ENCODE peak calls at places on chromosomes 11 and 22, in four cellular contexts. F is mammary epithelial cell, K is tibial nerve, X is IMR-90. C is an unnamed sample.

GRCh38 chr11:33500865-33501479 is 199.7 kb downstream of the C11orf91 start:
- DNase-seq in X (peak; percentile 65), F (peak; percentile 31), K (no peak), C (no peak)

GRCh38 chr11:115501895-115502589 is 2.2 kb downstream of the CADM1 start:
- DNase-seq in X (peak; percentile 21), K (no peak), F (peak; percentile 18), C (no peak)

GRCh38 chr11:9717040-9717357 is 53.1 kb downstream of the SWAP70 start:
- DNase-seq in F (no peak), K (no peak), X (no peak), C (no peak)

GRCh38 chr11:34758262-34758661 is 137.4 kb downstream of the EHF start:
- DNase-seq in X (peak; percentile 6), K (no peak), F (no peak), C (no peak)

GRCh38 chr11:18046116-18046777 is at the start of gene TPH1:
- DNase-seq in K (no peak), X (peak; percentile 36), F (peak; percentile 76), C (peak; percentile 39)

GRCh38 chr11:13278620-13279486 is 1.3 kb downstream of the BMAL1 start:
- DNase-seq in K (no peak), F (no peak), X (no peak), C (no peak)

GRCh38 chr22:24594569-24595120 is 1.8 kb upstream of the LRRC75B start:
- DNase-seq in F (no peak), K (no peak), X (no peak), C (no peak)

GRCh38 chr22:45344339-45344738 is 34.6 kb downstream of the FAM118A start:
- DNase-seq in F (no peak), K (no peak), X (no peak), C (no peak)

GRCh38 chr11:44327730-44328691 is 18.1 kb upstream of the ALX4 start:
- DNase-seq in K (no peak), X (no peak), F (no peak), C (no peak)
- TF ChIP-seq CTCF in K (no peak), X (peak; percentile 16), F (no peak), C (no peak)

GRCh38 chr11:2303627-2304155 is 1.9 kb downstream of the TSPAN32 start:
- DNase-seq in X (no peak), F (no peak), K (no peak), C (no peak)
- H3K4me1 ChIP-seq in X (peaks cover 11% of the 10 kb centered on the region), F (no peaks in the 10 kb centered on the region), K (peaks cover 41% of the 10 kb centered on the region), C (peaks cover 11% of the 10 kb centered on the region)

GRCh38 chr11:63709336-63709735 is 28.0 kb downstream of the RTN3 start:
- DNase-seq in X (peak; percentile 18), F (no peak), K (no peak), C (no peak)

GRCh38 chr11:63711838-63712237 is 30.5 kb downstream of the RTN3 start:
- DNase-seq in X (no peak), K (no peak), F (no peak), C (no peak)

GRCh38 chr11:63713776-63714175 is 32.5 kb downstream of the RTN3 start:
- DNase-seq in F (no peak), X (no peak), K (no peak), C (no peak)

GRCh38 chr11:63708764-63709163 is 27.5 kb downstream of the RTN3 start:
- DNase-seq in X (no peak), F (no peak), K (no peak), C (no peak)

DNA sequence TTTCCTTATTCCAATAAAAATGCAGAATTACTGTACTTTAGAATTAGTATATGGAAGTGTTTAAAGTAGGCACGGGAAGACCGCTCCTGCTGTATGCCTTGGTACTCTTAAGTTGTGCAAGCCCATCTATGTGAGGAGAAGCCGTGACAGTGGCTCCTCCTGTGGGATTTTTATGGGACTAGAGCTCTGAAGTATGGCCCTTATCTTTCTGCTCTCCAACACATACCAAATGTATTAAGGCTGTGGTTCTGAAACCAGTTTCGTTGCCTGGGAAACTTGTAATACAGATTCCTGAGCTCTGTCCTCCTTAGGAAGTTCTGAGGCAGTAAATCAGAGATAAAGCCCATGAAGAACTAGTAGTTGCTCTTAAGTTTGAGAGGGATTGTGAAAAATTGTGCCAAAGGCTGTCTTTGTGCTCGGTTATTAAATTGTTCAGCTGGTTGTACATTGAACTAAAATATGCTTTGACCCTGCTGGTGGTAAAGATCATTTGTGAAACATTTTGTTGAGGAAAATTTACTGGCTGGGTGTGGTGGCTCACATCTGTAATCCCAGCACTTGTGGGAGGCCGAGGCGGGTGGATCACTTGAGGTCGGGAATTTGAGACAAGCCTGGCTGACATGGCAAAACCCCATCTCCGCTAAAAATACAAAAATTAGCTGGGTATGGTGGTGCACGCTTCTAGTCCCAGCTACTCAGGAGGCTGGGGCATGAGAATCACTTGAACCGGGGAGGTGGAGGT is 29.3 kb downstream of the RTN3 start:
- DNase-seq in F (no peak), K (no peak), X (peak; percentile 83), C (no peak)
- TF ChIP-seq CTCF in F (no peak), K (no peak), X (peak; percentile 44), C (no peak)

DNA sequence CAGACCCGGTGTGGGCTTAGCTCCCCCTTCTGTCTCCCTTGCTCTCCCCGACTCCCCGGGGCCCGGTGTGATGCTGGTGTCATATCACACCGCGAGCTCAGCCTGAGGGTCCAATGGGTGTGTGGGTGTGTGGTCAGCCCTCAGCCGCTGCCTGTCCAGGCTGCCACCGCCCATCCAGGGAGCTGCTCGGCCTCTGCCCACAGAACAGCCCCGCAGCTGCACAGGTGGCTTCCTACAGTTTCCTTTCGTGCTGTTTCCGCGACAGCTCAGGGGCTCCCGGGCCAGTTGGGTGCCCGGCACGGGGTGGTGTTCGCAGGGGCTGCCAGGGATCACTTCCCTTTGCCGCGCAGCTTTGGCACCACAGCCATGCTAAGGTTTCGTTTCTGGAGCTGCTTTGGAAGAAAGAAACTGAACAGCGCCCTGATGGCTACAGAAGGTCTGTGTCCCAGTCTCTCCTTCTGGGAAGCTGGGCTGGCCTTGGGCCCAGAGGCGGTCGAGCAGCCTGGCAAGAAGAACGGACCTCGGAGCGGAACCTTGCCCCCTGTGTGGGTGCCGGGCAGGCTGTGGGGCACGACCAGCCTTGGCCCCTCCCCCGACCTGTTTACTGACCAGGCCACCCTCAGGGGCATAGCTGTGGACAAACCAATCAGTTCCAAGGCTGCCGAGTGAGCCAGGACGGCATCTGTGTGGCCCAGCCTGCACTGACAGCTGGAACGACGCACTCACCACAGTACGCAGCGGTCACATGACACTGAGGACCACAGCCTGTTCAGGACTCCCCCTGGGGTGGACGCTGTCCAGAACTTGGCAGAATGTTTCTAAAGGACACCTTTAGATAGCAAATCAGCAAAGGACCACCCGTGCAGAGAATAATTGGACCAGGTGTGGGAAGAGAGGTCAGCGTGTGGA is 7.0 kb downstream of the PIM3 start:
- DNase-seq in F (no peak), X (no peak), K (peak; percentile 61), C (peak; percentile 46)
- H3K4me1 ChIP-seq in F (peaks cover 44% of the 10 kb centered on the region), X (peaks cover 42% of the 10 kb centered on the region), K (peaks cover 83% of the 10 kb centered on the region), C (peaks cover 20% of the 10 kb centered on the region)

C was measured in lung.